ENCODE peak calls at places on chromosomes 13 and 19, in seven cellular contexts. C is K562, P is HCT116, U is endothelial cell of umbilical vein, R is A549, I is HepG2, Y is SK-N-SH. M is an unnamed sample.

GRCh38 chr19:46173886-46174475 is 25.9 kb downstream of the IGFL2 start:
- DNase-seq in U (no peak), R (no peak), C (no peak), P (no peak), Y (no peak), I (no peak), M (peak)

GRCh38 chr19:17579523-17580244 is 24.2 kb downstream of the COLGALT1 start:
- DNase-seq in Y (peak), I (no peak), C (peak), R (peak), U (peak), P (peak), M (peak)

GRCh38 chr13:73717632-73718031 is 416.6 kb downstream of the KLF12 start:
- DNase-seq in R (no peak), C (no peak), P (no peak), Y (peak), U (peak), I (no peak), M (peak)

GRCh38 chr13:76687467-76687866 is 198.7 kb downstream of the KCTD12 start:
- DNase-seq in C (no peak), U (no peak), Y (no peak), R (no peak), I (no peak), P (no peak), M (no peak)

GRCh38 chr13:53200498-53201453 is 172.2 kb downstream of the OLFM4 start:
- DNase-seq in I (no peak), U (no peak), R (no peak), C (no peak), Y (peak), P (no peak), M (no peak)

GRCh38 chr19:56141416-56141992 is 417 bp downstream of the ZNF444 start:
- DNase-seq in I (no peak), C (no peak), Y (no peak), U (no peak), R (no peak), P (no peak), M (peak)

GRCh38 chr13:60230593-60230992 is 66.9 kb upstream of the DIAPH3 start:
- DNase-seq in C (peak), P (no peak), U (no peak), R (no peak), I (no peak), Y (peak), M (no peak)

GRCh38 chr13:75217949-75218348 is 264.0 kb downstream of the TBC1D4 start:
- DNase-seq in U (no peak), R (no peak), I (no peak), P (no peak), C (no peak), Y (no peak), M (no peak)

GRCh38 chr13:46775385-46776065 is 21.4 kb downstream of the ESD start:
- DNase-seq in Y (no peak), R (no peak), I (no peak), P (no peak), C (no peak), U (no peak), M (no peak)

GRCh38 chr13:65497265-65497664 is 1732.9 kb downstream of the PCDH9 start:
- DNase-seq in U (no peak), P (peak), R (no peak), C (no peak), I (no peak), Y (no peak), M (no peak)

GRCh38 chr19:575527-576506 is 3.4 kb downstream of the BSG start:
- DNase-seq in P (no peak), Y (peak), R (no peak), C (peak), I (no peak), U (peak), M (peak)

GRCh38 chr13:33349996-33350826 is 64.7 kb upstream of the STARD13 start:
- DNase-seq in Y (peak), I (no peak), U (peak), P (no peak), R (peak), C (no peak), M (no peak)

GRCh38 chr19:34825212-34825611 is 52.2 kb upstream of the ZNF599 start:
- DNase-seq in P (no peak), C (no peak), U (no peak), Y (no peak), I (no peak), R (no peak), M (no peak)

GRCh38 chr19:1232231-1232637 is 5.6 kb downstream of the CBARP start:
- DNase-seq in R (no peak), I (no peak), C (no peak), U (no peak), P (no peak), Y (no peak), M (no peak)

GRCh38 chr13:77565635-77566034 is 30.1 kb downstream of the SCEL start:
- DNase-seq in C (peak), Y (peak), P (peak), R (peak), I (peak), U (peak), M (peak)

GRCh38 chr19:18756896-18757295 is 34.2 kb downstream of the COMP start:
- DNase-seq in I (no peak), R (no peak), C (no peak), P (no peak), Y (peak), U (no peak), M (no peak)

DNA sequence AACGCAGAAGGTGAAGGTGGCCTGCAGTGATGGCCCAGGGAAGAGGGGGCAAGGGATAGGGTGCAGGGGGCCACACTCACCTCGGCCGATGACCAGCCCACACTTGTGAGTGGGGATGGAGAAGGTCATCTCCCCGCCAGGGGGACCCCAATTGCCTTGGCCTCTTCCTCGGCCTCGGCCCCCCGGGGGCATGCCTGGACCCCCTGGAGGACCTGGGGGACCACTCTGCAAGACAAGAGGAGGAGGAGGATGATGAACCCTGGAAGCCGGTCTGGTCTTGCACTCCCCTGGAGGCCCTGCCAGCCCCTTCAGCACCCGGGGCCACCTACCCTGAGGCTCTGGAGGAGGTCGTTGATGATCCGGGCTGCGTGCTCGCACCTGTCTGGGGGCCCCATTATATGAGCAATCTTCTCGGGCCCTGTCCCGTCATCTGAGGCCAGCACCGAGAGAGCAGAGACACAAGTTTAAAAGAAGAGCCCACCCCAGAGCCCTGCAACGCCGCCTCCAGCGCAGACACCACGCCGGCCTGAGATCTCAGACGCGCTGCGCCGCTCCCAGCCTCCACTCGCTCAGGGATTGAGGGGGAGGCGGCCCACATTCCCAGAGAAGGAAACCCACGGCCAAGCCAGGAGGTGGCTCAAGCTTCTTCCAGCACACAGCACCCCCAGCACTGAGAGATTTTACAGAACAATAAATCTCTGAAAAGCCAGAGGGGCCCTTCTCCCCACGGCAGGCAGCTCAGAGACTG is 7.8 kb downstream of the KHSRP start:
- DNase-seq in R (no peak), Y (peak), U (no peak), P (no peak), I (no peak), C (no peak), M (no peak)
- H3K4me3 ChIP-seq in R (no peak), Y (no peak), U (no peak), P (no peak), I (no peak), C (no peak), M (no peak)

DNA sequence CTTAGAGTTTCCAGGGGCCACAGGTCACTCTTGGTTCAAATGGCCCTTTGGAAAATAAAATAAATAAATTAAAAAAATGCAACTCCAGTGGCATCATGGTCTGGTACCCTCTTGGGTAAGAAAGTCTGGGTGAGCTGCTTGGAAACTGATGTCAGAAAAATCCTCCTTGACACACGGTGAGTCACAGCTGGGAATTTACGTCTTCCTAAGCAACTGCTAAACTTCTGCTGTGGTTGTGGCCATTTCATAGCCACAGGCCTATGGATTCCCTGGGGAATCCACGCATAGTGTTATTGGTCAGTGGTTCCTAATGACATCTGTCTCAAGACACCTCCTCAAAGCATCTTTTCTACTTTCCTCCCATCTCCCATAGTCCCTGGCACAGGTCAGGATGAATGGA is 220.8 kb downstream of the COG6 start:
- DNase-seq in Y (no peak), R (peak), P (no peak), U (peak), C (no peak), I (no peak), M (peak)
- TF ChIP-seq MAX in Y (peak), R (no peak), P (no peak), U (no peak), C (no peak), I (no peak), M (no peak)

DNA sequence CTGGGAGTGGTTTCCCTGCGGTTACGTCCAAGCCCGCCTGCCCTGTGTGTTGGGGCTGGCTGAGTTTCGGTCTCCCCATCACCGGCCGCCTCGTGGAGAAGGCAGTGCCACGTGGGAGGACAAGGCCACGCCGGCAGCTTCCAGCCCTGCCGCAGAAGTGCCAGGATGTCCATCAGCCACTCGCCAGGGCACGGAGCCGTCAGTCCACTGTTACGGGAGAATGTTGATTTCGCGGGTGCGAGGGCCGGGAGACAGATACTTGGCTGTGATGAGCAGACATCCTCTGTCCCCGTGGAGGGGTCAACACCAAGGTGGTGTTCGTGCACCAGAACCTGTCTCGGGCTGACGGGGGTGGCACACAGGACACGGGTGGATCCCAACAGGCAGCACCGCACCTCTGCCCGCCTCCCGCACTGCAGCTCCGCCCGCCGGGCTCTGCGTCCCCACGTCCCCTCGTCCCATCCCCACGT is 86.4 kb upstream of the MCF2L start:
- DNase-seq in Y (no peak), C (no peak), P (no peak), U (no peak), I (no peak), R (no peak), M (no peak)
- H3K4me3 ChIP-seq in Y (no peak), C (no peak), P (no peak), U (no peak), I (no peak), R (no peak), M (no peak)

GRCh38 chr19:41323430-41324125 is 13.6 kb downstream of the CCDC97 start:
- DNase-seq in U (peak), C (peak), R (peak), P (no peak), Y (peak), I (peak), M (peak)
- TF ChIP-seq MAX in U (peak), C (peak), R (peak), P (no peak), Y (peak), I (peak), M (no peak)

DNA sequence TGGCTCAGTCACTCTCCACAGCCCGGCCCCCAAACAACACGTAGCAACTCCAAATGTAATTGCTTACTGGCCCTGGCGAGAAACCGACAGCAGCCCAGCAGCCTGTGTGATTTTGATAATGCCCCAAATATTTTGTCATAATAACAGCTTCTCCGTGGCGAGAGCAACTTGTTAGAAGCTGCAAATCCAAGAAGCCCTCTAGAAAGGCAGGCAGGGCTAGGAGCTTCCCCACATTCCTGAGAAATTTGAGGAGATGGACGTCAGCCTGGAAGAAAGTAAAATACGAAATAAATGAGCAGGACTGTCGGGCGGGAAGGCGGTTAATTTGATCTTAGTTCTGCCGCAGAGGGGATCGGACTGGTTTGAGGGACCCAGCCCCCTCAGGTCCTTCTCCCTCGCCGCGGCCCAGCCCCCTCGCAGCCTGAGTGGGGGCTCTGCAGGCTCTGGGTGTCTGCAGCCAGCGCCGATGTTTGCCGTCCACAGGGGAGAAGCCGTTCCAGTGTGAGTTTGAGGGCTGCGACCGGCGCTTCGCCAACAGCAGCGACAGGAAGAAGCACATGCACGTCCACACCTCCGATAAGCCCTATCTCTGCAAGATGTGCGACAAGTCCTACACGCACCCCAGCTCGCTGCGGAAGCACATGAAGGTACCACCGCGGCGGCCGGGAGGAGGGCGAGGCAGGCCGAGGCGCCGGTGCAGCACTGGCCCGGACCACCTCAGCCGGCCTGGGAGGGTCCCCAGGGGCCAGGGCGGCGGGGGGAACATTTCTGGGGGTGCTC is 3.1 kb downstream of the ZIC2 start:
- DNase-seq in Y (peak), C (no peak), I (no peak), P (no peak), R (no peak), U (no peak), M (peak)
- H3K4me3 ChIP-seq in Y (no peak), C (peak), I (no peak), P (no peak), R (peak), U (no peak), M (peak)

DNA sequence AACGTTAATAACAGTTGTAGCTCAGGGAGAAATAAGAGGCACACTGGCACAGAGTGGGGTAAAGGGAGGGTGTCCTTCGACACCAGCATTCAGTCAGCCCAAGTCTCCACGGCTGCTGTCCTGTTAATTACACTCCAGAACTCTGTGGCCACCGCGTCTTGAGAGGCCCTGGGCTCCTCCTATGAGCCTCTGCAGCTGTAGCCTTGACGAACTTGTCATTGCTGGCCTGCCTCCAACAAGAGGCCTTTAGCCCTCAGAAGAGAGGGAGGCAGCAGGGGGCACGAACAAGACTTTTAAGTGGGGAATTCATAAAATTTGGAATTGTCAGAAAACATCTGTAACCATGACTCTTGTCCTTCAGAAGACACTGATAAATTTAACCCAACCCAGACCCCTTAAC is 241.9 kb downstream of the UQCRFS1 start:
- DNase-seq in R (no peak), P (no peak), U (no peak), Y (no peak), C (no peak), I (no peak), M (no peak)
- TF ChIP-seq MAX in R (no peak), P (no peak), U (no peak), Y (no peak), C (no peak), I (no peak), M (no peak)